ENCODE peak calls at places on chromosomes 6 and 20, in nine cellular contexts. One of them, this sample, is unnamed.

GRCh38 chr20:62824476-62825287 is 7.8 kb downstream of the COL9A3 start:
- DNase-seq in cardiac muscle cell: peak
- DNase-seq in transverse colon: peak
- DNase-seq in BJ: no peak
- DNase-seq in fibroblast of pulmonary artery: peak
- DNase-seq in left ventricle myocardium inferior: no peak
- DNase-seq in suprapubic skin: no peak
- DNase-seq in keratinocyte: no peak
- DNase-seq in colonic mucosa: peak
- DNase-seq in this sample: no peak

GRCh38 chr6:165010556-165011535 is 298.6 kb downstream of the C6orf118 start:
- DNase-seq in keratinocyte: no peak
- DNase-seq in suprapubic skin: no peak
- DNase-seq in cardiac muscle cell: peak
- DNase-seq in transverse colon: no peak
- DNase-seq in fibroblast of pulmonary artery: no peak
- DNase-seq in left ventricle myocardium inferior: no peak
- DNase-seq in BJ: no peak
- DNase-seq in colonic mucosa: no peak
- DNase-seq in this sample: no peak

GRCh38 chr6:170174124-170174770 is 116.6 kb downstream of the DLL1 start:
- DNase-seq in transverse colon: no peak
- DNase-seq in left ventricle myocardium inferior: peak
- DNase-seq in BJ: no peak
- DNase-seq in keratinocyte: no peak
- DNase-seq in cardiac muscle cell: no peak
- DNase-seq in suprapubic skin: no peak
- DNase-seq in colonic mucosa: peak
- DNase-seq in fibroblast of pulmonary artery: no peak
- DNase-seq in this sample: peak

GRCh38 chr6:132763269-132763668 is 5.6 kb upstream of the VNN2 start:
- DNase-seq in suprapubic skin: no peak
- DNase-seq in colonic mucosa: peak
- DNase-seq in fibroblast of pulmonary artery: no peak
- DNase-seq in transverse colon: peak
- DNase-seq in cardiac muscle cell: peak
- DNase-seq in keratinocyte: no peak
- DNase-seq in left ventricle myocardium inferior: no peak
- DNase-seq in BJ: no peak
- DNase-seq in this sample: no peak

GRCh38 chr6:41200901-41201783 is at the start of gene TREML2:
- DNase-seq in left ventricle myocardium inferior: no peak
- DNase-seq in BJ: no peak
- DNase-seq in colonic mucosa: no peak
- DNase-seq in transverse colon: peak
- DNase-seq in keratinocyte: no peak
- DNase-seq in fibroblast of pulmonary artery: no peak
- DNase-seq in suprapubic skin: no peak
- DNase-seq in cardiac muscle cell: no peak
- DNase-seq in this sample: peak

GRCh38 chr20:17571153-17571527 is 1.3 kb downstream of the DSTN start:
- DNase-seq in suprapubic skin: no peak
- DNase-seq in left ventricle myocardium inferior: no peak
- DNase-seq in colonic mucosa: no peak
- DNase-seq in cardiac muscle cell: peak
- DNase-seq in BJ: no peak
- DNase-seq in fibroblast of pulmonary artery: no peak
- DNase-seq in keratinocyte: no peak
- DNase-seq in transverse colon: no peak
- DNase-seq in this sample: no peak

GRCh38 chr6:99579781-99580180 is 11.3 kb upstream of the CCNC start:
- DNase-seq in colonic mucosa: no peak
- DNase-seq in cardiac muscle cell: no peak
- DNase-seq in transverse colon: no peak
- DNase-seq in fibroblast of pulmonary artery: no peak
- DNase-seq in suprapubic skin: no peak
- DNase-seq in keratinocyte: no peak
- DNase-seq in BJ: no peak
- DNase-seq in left ventricle myocardium inferior: no peak
- DNase-seq in this sample: no peak

GRCh38 chr20:51594999-51595532 is 52.5 kb upstream of the NFATC2 start:
- DNase-seq in transverse colon: peak
- DNase-seq in keratinocyte: peak
- DNase-seq in suprapubic skin: peak
- DNase-seq in BJ: peak
- DNase-seq in colonic mucosa: peak
- DNase-seq in fibroblast of pulmonary artery: peak
- DNase-seq in cardiac muscle cell: peak
- DNase-seq in left ventricle myocardium inferior: peak
- DNase-seq in this sample: peak

GRCh38 chr20:44967207-44967807 is 995 bp downstream of the STK4 start:
- DNase-seq in fibroblast of pulmonary artery: no peak
- DNase-seq in cardiac muscle cell: peak
- DNase-seq in keratinocyte: no peak
- DNase-seq in left ventricle myocardium inferior: no peak
- DNase-seq in colonic mucosa: peak
- DNase-seq in BJ: no peak
- DNase-seq in transverse colon: peak
- DNase-seq in suprapubic skin: no peak
- DNase-seq in this sample: no peak

GRCh38 chr6:85484941-85485340 is 35.1 kb downstream of the NT5E start:
- DNase-seq in BJ: no peak
- DNase-seq in suprapubic skin: no peak
- DNase-seq in left ventricle myocardium inferior: no peak
- DNase-seq in colonic mucosa: no peak
- DNase-seq in fibroblast of pulmonary artery: no peak
- DNase-seq in keratinocyte: no peak
- DNase-seq in cardiac muscle cell: no peak
- DNase-seq in transverse colon: no peak
- DNase-seq in this sample: no peak

GRCh38 chr20:11544029-11544678 is 373.5 kb upstream of the BTBD3 start:
- DNase-seq in transverse colon: peak
- DNase-seq in keratinocyte: no peak
- DNase-seq in left ventricle myocardium inferior: no peak
- DNase-seq in colonic mucosa: peak
- DNase-seq in fibroblast of pulmonary artery: peak
- DNase-seq in cardiac muscle cell: peak
- DNase-seq in suprapubic skin: no peak
- DNase-seq in BJ: peak
- DNase-seq in this sample: no peak

GRCh38 chr6:162580619-162581018 is 146.9 kb downstream of the PRKN start:
- DNase-seq in left ventricle myocardium inferior: no peak
- DNase-seq in keratinocyte: no peak
- DNase-seq in suprapubic skin: no peak
- DNase-seq in colonic mucosa: no peak
- DNase-seq in transverse colon: no peak
- DNase-seq in fibroblast of pulmonary artery: no peak
- DNase-seq in BJ: no peak
- DNase-seq in cardiac muscle cell: no peak
- DNase-seq in this sample: no peak
- TF ChIP-seq CTCF in left ventricle myocardium inferior: no peak
- TF ChIP-seq CTCF in keratinocyte: no peak
- TF ChIP-seq CTCF in suprapubic skin: no peak
- TF ChIP-seq CTCF in colonic mucosa: no peak
- TF ChIP-seq CTCF in transverse colon: no peak
- TF ChIP-seq CTCF in fibroblast of pulmonary artery: no peak
- TF ChIP-seq CTCF in BJ: no peak
- TF ChIP-seq CTCF in cardiac muscle cell: no peak
- TF ChIP-seq CTCF in this sample: no peak

DNA sequence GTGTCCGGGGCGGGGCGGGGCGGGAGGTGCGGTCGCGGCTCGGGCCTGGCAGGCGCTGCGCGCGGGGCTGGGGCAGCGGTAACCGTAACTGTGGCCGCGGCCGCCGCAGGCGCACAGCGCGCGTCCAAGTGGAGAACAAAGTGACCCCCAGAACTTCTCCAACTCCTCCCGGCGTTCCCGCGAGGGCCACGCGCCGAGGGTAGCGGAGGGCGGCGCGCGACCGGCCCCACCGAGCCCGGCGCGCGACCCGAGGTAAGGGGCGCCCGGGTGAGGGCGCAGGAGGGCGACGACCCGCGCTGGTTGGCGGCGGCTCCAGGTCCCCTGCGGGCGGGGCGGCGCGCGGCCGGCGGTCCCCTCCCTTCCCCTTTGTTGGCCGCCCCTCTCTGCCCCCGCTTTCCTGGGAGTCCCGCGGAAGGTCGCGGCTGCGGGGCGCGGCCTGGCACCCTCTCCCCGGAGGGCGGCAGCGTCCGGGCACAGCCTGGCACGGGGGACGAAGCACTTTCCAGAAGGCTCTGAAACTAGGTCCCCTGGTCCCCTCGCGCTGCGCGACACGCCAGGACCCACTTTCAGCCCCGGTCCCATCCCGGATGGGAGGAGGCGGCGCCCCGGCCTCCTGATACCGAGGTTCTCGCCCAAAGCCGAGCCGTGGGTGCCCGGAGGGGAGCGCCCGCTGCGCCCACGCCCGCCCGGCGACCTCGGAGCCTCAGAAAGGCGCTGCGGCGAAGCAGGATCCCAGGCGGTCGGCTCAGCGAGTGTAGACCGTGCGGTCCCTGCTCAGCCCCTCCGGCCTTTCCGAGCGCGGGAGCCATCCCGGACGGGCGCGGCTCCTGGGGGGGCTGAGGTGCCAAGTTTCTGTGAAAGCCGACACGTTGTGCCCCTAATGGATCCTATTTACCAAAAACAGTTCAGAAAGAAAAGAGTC is at the start of gene TIAM2:
- DNase-seq in fibroblast of pulmonary artery: no peak
- DNase-seq in suprapubic skin: no peak
- DNase-seq in cardiac muscle cell: peak
- DNase-seq in keratinocyte: no peak
- DNase-seq in left ventricle myocardium inferior: peak
- DNase-seq in BJ: no peak
- DNase-seq in transverse colon: no peak
- DNase-seq in colonic mucosa: no peak
- DNase-seq in this sample: peak
- TF ChIP-seq CTCF in fibroblast of pulmonary artery: no peak
- TF ChIP-seq CTCF in suprapubic skin: no peak
- TF ChIP-seq CTCF in cardiac muscle cell: no peak
- TF ChIP-seq CTCF in keratinocyte: no peak
- TF ChIP-seq CTCF in left ventricle myocardium inferior: no peak
- TF ChIP-seq CTCF in BJ: no peak
- TF ChIP-seq CTCF in transverse colon: no peak
- TF ChIP-seq CTCF in colonic mucosa: no peak
- TF ChIP-seq CTCF in this sample: no peak

DNA sequence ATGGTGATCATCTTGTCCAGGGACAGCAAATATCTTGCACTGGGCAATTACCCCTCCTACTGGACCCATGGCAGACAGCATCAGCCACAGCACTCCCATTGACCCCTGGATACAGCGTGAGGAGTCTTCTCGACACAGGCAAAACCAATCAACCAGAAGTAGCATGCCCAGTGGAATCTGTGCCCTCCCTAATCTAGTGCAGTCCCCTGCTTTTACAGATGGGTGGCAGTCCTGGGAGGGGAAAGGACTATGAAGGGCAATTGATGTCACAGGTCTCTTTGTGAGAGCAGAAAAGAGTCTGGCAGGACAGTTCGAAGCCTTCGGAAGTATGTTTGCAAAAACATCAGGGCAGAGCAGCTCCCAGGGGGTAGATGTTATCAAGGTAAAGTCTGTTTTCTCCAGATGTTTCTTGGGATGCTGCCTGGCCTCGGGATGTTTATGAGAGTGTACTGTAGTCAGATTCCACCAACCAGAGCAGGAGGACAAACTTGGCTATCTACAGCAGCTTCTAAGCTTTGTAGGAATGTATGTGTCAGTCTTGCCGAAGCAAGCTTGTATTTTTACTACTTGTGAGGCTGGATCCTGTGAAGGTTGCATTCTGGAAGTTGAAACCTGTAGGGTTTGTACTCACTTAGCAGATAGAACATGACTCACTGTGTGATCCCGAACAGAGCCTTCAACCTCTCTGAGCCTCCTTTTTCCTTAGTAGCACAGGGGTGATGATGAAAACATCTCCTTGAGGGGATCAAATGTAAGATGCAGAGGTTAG is 63.0 kb upstream of the MYL9 start:
- DNase-seq in fibroblast of pulmonary artery: no peak
- DNase-seq in suprapubic skin: no peak
- DNase-seq in left ventricle myocardium inferior: no peak
- DNase-seq in transverse colon: no peak
- DNase-seq in cardiac muscle cell: no peak
- DNase-seq in colonic mucosa: no peak
- DNase-seq in keratinocyte: no peak
- DNase-seq in BJ: no peak
- DNase-seq in this sample: no peak
- TF ChIP-seq CTCF in fibroblast of pulmonary artery: no peak
- TF ChIP-seq CTCF in suprapubic skin: no peak
- TF ChIP-seq CTCF in left ventricle myocardium inferior: peak
- TF ChIP-seq CTCF in transverse colon: no peak
- TF ChIP-seq CTCF in cardiac muscle cell: no peak
- TF ChIP-seq CTCF in colonic mucosa: no peak
- TF ChIP-seq CTCF in keratinocyte: no peak
- TF ChIP-seq CTCF in BJ: no peak
- TF ChIP-seq CTCF in this sample: no peak

DNA sequence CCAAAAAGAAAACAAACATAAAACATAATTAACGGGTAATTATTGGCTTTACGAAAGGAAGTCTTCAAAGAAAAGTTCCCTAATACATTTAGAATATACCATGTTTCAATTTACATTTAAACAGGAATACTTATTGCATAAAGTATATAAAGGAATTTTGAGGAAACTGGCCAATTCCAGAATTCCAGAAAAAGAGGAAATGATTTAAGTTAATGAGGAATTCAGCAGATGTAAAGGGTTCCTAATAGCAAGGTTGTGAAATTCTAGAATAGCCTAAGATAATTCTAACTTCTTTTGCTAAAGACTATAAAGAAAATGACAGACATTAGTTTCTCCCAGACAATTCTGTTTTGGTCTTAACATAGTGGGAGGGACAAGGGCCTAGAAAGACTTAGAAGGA is 35.0 kb downstream of the DTNBP1 start:
- DNase-seq in fibroblast of pulmonary artery: peak
- DNase-seq in keratinocyte: no peak
- DNase-seq in colonic mucosa: no peak
- DNase-seq in suprapubic skin: no peak
- DNase-seq in cardiac muscle cell: peak
- DNase-seq in BJ: no peak
- DNase-seq in left ventricle myocardium inferior: no peak
- DNase-seq in transverse colon: no peak
- DNase-seq in this sample: no peak
- TF ChIP-seq CTCF in fibroblast of pulmonary artery: no peak
- TF ChIP-seq CTCF in keratinocyte: no peak
- TF ChIP-seq CTCF in colonic mucosa: no peak
- TF ChIP-seq CTCF in suprapubic skin: no peak
- TF ChIP-seq CTCF in cardiac muscle cell: no peak
- TF ChIP-seq CTCF in BJ: no peak
- TF ChIP-seq CTCF in left ventricle myocardium inferior: no peak
- TF ChIP-seq CTCF in transverse colon: no peak
- TF ChIP-seq CTCF in this sample: no peak

GRCh38 chr6:79201127-79201526 is 33.4 kb downstream of the HMGN3 start:
- DNase-seq in cardiac muscle cell: no peak
- DNase-seq in suprapubic skin: no peak
- DNase-seq in left ventricle myocardium inferior: no peak
- DNase-seq in transverse colon: no peak
- DNase-seq in fibroblast of pulmonary artery: no peak
- DNase-seq in keratinocyte: no peak
- DNase-seq in colonic mucosa: no peak
- DNase-seq in BJ: no peak
- DNase-seq in this sample: no peak
- TF ChIP-seq CTCF in cardiac muscle cell: no peak
- TF ChIP-seq CTCF in suprapubic skin: no peak
- TF ChIP-seq CTCF in left ventricle myocardium inferior: no peak
- TF ChIP-seq CTCF in transverse colon: no peak
- TF ChIP-seq CTCF in fibroblast of pulmonary artery: no peak
- TF ChIP-seq CTCF in keratinocyte: no peak
- TF ChIP-seq CTCF in colonic mucosa: no peak
- TF ChIP-seq CTCF in BJ: no peak
- TF ChIP-seq CTCF in this sample: peak

This sample was measured in osteocyte.